ENCODE peak calls at places on chromosome 10, in eight cellular contexts. U is nucleus accumbens; B is lung microvascular endothelial cell; Q is M059J; A is activated naive CD4-positive, alpha-beta T cell treated with Interleukin-2 at 50 U/mL for 16 hours; H is GDM1; C is activated T-helper 1 cell treated with Interleukin-2 at 50 U/mL for 16 hours; X is NCI-H510A treated with DMSO at 0.1 percent for 48 hours. R is an unnamed sample.

GRCh38 chr10:108249940-108250339 is 1085.4 kb upstream of the SORCS1 start:
- DNase-seq in U (no peak), B (no peak), Q (no peak), A (no peak), H (no peak), C (no peak), X (no peak), R (no peak)

GRCh38 chr10:79454259-79454658 is 8.8 kb upstream of the ZCCHC24 start:
- DNase-seq in U (no peak), B (peak), Q (peak), A (no peak), H (no peak), C (no peak), X (no peak), R (peak)

GRCh38 chr10:122725768-122726167 is 26.1 kb upstream of the C10orf120 start:
- DNase-seq in U (no peak), B (no peak), Q (no peak), A (no peak), H (no peak), C (no peak), X (no peak), R (no peak)

GRCh38 chr10:31031205-31031665 is 430 bp downstream of the ZNF438 start:
- DNase-seq in U (no peak), B (no peak), Q (peak), A (no peak), H (no peak), C (no peak), X (no peak), R (no peak)

GRCh38 chr10:28677889-28678686 is 767 bp downstream of the BAMBI start:
- DNase-seq in U (no peak), B (peak), Q (peak), A (peak), H (no peak), C (peak), X (peak), R (no peak)

GRCh38 chr10:82319046-82319445 is 444.1 kb downstream of the NRG3 start:
- DNase-seq in U (no peak), B (no peak), Q (no peak), A (no peak), H (no peak), C (no peak), X (no peak), R (no peak)

GRCh38 chr10:82742901-82743300 is 867.9 kb downstream of the NRG3 start:
- DNase-seq in U (no peak), B (no peak), Q (no peak), A (no peak), H (no peak), C (no peak), X (no peak), R (no peak)

GRCh38 chr10:29302499-29302898 is 13.6 kb downstream of the LYZL1 start:
- DNase-seq in U (no peak), B (no peak), Q (no peak), A (no peak), H (no peak), C (no peak), X (no peak), R (no peak)

GRCh38 chr10:1962025-1962424 is 224.7 kb upstream of the ADARB2 start:
- DNase-seq in U (no peak), B (no peak), Q (no peak), A (no peak), H (no peak), C (no peak), X (no peak), R (no peak)

GRCh38 chr10:123462760-123463159 is 203.4 kb upstream of the GPR26 start:
- DNase-seq in U (no peak), B (no peak), Q (peak), A (no peak), H (no peak), C (no peak), X (no peak), R (no peak)

GRCh38 chr10:67815571-67816059 is 22.4 kb downstream of the DNAJC12 start:
- DNase-seq in U (no peak), B (peak), Q (peak), A (no peak), H (no peak), C (no peak), X (no peak), R (no peak)

GRCh38 chr10:62614389-62615157 is 189.9 kb upstream of the ADO start:
- DNase-seq in U (no peak), B (no peak), Q (peak), A (peak), H (no peak), C (no peak), X (no peak), R (no peak)

R was measured in GM04504.